ENCODE peak calls at places on chromosomes 13 and 19, in nine cellular contexts. A, E, N, Q, Z, B, T, F and C are unnamed samples.

GRCh38 chr13:53783466-53783865 is 754.9 kb downstream of the OLFM4 start:
- DNase-seq in Z (no peak), A (no peak), Q (no peak), T (no peak), B (no peak), E (no peak), N (no peak), F (no peak), C (no peak)

GRCh38 chr13:36418022-36418805 is 14.1 kb upstream of the CCNA1 start:
- DNase-seq in N (no peak), T (no peak), Z (no peak), B (no peak), A (peak; percentile 97), E (peak; percentile 77), F (peak; percentile 58), Q (peak; percentile 72), C (peak; percentile 17)

GRCh38 chr19:40445945-40446784 is 2.0 kb upstream of the SERTAD3 start:
- DNase-seq in A (no peak), Z (peak; percentile 88), E (no peak), T (peak; percentile 80), Q (no peak), F (no peak), N (no peak), B (no peak), C (no peak)

GRCh38 chr13:101736551-101736950 is 284.1 kb downstream of the ITGBL1 start:
- DNase-seq in F (no peak), N (no peak), T (no peak), Z (no peak), E (no peak), B (no peak), A (no peak), Q (no peak), C (no peak)

GRCh38 chr13:45863716-45864590 is 12.4 kb upstream of the SIAH3 start:
- DNase-seq in A (no peak), N (no peak), Z (no peak), E (no peak), B (no peak), F (no peak), T (no peak), Q (no peak), C (no peak)

GRCh38 chr19:35063940-35064818 is 22.7 kb downstream of the HPN start:
- DNase-seq in F (peak; percentile 84), T (no peak), E (peak; percentile 55), Z (no peak), B (no peak), Q (peak; percentile 51), N (no peak), A (peak; percentile 8), C (peak; percentile 36)

GRCh38 chr13:66981912-66982311 is 248.2 kb downstream of the PCDH9 start:
- DNase-seq in F (no peak), Z (no peak), Q (no peak), E (no peak), N (no peak), B (no peak), T (no peak), A (no peak), C (no peak)

GRCh38 chr19:14182481-14182880 is 23.5 kb downstream of the ADGRL1 start:
- DNase-seq in T (no peak), Z (no peak), A (no peak), N (no peak), F (no peak), B (no peak), Q (no peak), E (no peak), C (no peak)

GRCh38 chr13:23867027-23867491 is 22.1 kb downstream of the MIPEP start:
- DNase-seq in N (no peak), T (no peak), F (peak; percentile 85), Q (peak; percentile 43), Z (no peak), B (no peak), E (peak; percentile 41), A (no peak), C (no peak)

GRCh38 chr19:40578442-40578908 is 1.8 kb downstream of the SHKBP1 start:
- DNase-seq in T (no peak), B (peak; percentile 29), Q (peak; percentile 57), E (peak; percentile 58), F (peak; percentile 41), A (peak; percentile 83), Z (no peak), N (no peak), C (no peak)

GRCh38 chr13:29817604-29818378 is 32.6 kb downstream of the UBL3 start:
- DNase-seq in N (peak; percentile 52), T (no peak), A (peak; percentile 72), Q (no peak), Z (no peak), F (peak; percentile 23), B (no peak), E (no peak), C (no peak)

GRCh38 chr19:45472557-45473365 is 5.0 kb downstream of the FOSB start:
- DNase-seq in A (no peak), N (no peak), F (no peak), Q (peak; percentile 39), Z (no peak), E (peak; percentile 36), B (no peak), T (no peak), C (no peak)

GRCh38 chr19:15300533-15301194 is 31.7 kb downstream of the BRD4 start:
- DNase-seq in E (peak; percentile 77), F (peak; percentile 88), Z (no peak), Q (peak; percentile 83), T (no peak), A (peak; percentile 44), N (no peak), B (no peak), C (no peak)

GRCh38 chr13:21106089-21106488 is 44.7 kb upstream of the LATS2 start:
- DNase-seq in Q (peak; percentile 27), T (no peak), Z (no peak), A (no peak), F (peak; percentile 74), N (no peak), B (no peak), E (peak; percentile 35), C (no peak)

GRCh38 chr19:52086481-52086880 is 9.1 kb downstream of the ZNF841 start:
- DNase-seq in T (no peak), Q (peak; percentile 69), B (no peak), Z (no peak), N (no peak), A (peak; percentile 34), F (peak; percentile 30), E (peak; percentile 52), C (no peak)

GRCh38 chr13:114219406-114219805 is 15.3 kb upstream of the CDC16 start:
- DNase-seq in T (no peak), N (no peak), A (peak; percentile 50), F (no peak), B (no peak), Q (peak; percentile 50), Z (no peak), E (peak; percentile 41), C (no peak)

GRCh38 chr13:80658705-80659104 is 317.8 kb upstream of the SPRY2 start:
- DNase-seq in A (no peak), Z (no peak), E (no peak), Q (no peak), T (no peak), F (no peak), N (no peak), B (no peak), C (no peak)

GRCh38 chr13:66347718-66348117 is 882.4 kb downstream of the PCDH9 start:
- DNase-seq in F (peak; percentile 31), E (no peak), Q (no peak), B (no peak), T (no peak), A (no peak), Z (no peak), N (no peak), C (no peak)

GRCh38 chr19:13058951-13059660 is 43.6 kb downstream of the LYL1 start:
- DNase-seq in B (no peak), Q (no peak), Z (no peak), A (no peak), F (no peak), N (no peak), T (no peak), E (no peak), C (no peak)

GRCh38 chr13:98142427-98143156 is at the start of gene FARP1:
- DNase-seq in F (peak; percentile 65), Z (peak; percentile 79), E (peak; percentile 56), B (peak; percentile 82), A (peak; percentile 22), T (peak; percentile 78), N (no peak), Q (peak; percentile 72), C (peak; percentile 77)

GRCh38 chr19:47430041-47430802 is 10.9 kb upstream of the MEIS3 start:
- DNase-seq in Q (peak; percentile 71), N (no peak), A (peak; percentile 78), F (peak; percentile 27), B (no peak), Z (peak; percentile 73), T (peak; percentile 59), E (peak; percentile 51), C (peak; percentile 30)

GRCh38 chr19:49442354-49442753 is 1.0 kb upstream of the SLC17A7 start:
- DNase-seq in F (no peak), E (no peak), Q (no peak), T (peak; percentile 46), A (no peak), Z (no peak), B (no peak), N (no peak), C (peak; percentile 32)

GRCh38 chr19:32748497-32748896 is 28.9 kb downstream of the TDRD12 start:
- DNase-seq in A (peak; percentile 15), F (no peak), E (no peak), Z (no peak), N (peak; percentile 4), Q (no peak), T (peak; percentile 5), B (no peak), C (peak; percentile 28)

GRCh38 chr13:77016888-77017623 is 9.9 kb downstream of the FBXL3 start:
- DNase-seq in Z (no peak), E (no peak), B (no peak), Q (no peak), A (no peak), T (no peak), N (no peak), F (no peak), C (no peak)
- TF ChIP-seq CTCF in Z (no peak), E (no peak), B (no peak), Q (no peak), A (no peak), T (no peak), N (no peak), F (no peak), C (no peak)

GRCh38 chr19:56567274-56568120 is at the start of gene ZNF470:
- DNase-seq in Q (peak; percentile 96), F (peak; percentile 87), A (peak; percentile 88), E (peak; percentile 93), B (peak; percentile 86), T (peak; percentile 97), Z (peak; percentile 97), N (peak; percentile 74), C (peak; percentile 75)
- TF ChIP-seq CTCF in Q (no peak), F (no peak), A (no peak), E (no peak), B (no peak), T (no peak), Z (no peak), N (no peak), C (no peak)

GRCh38 chr19:2624537-2625091 is 77.9 kb downstream of the GNG7 start:
- DNase-seq in Z (no peak), F (no peak), E (no peak), N (no peak), T (no peak), B (no peak), Q (no peak), A (peak; percentile 69), C (no peak)
- TF ChIP-seq CTCF in Z (no peak), F (no peak), E (no peak), N (peak; percentile 21), T (no peak), B (no peak), Q (no peak), A (no peak), C (no peak)

GRCh38 chr19:28641395-28641794 is 571.6 kb downstream of the UQCRFS1 start:
- DNase-seq in A (no peak), F (no peak), N (no peak), E (no peak), T (no peak), B (no peak), Q (no peak), Z (no peak), C (no peak)
- TF ChIP-seq CTCF in A (no peak), F (no peak), N (no peak), E (no peak), T (no peak), B (no peak), Q (no peak), Z (no peak), C (no peak)